ENCODE peak calls at places on chromosome 22, in eight cellular contexts. C, L, I, U, T, P, G and M are unnamed samples.

GRCh38 chr22:38289583-38290082 is 16.8 kb upstream of the TMEM184B start:
- DNase-seq in T (no peak), P (no peak), C (no peak), G (no peak), I (no peak), U (no peak), L (no peak), M (no peak)

GRCh38 chr22:37145415-37146385 is 4.0 kb downstream of the IL2RB start:
- DNase-seq in G (no peak), U (no peak), C (no peak), I (peak; percentile 73), T (no peak), L (no peak), P (no peak), M (no peak)

GRCh38 chr22:49417833-49418232 is 409.8 kb downstream of the BRD1 start:
- DNase-seq in L (no peak), U (no peak), P (peak; percentile 20), T (no peak), I (no peak), C (no peak), G (no peak), M (no peak)

GRCh38 chr22:29306830-29307657 is 594 bp downstream of the GAS2L1 start:
- DNase-seq in G (peak; percentile 82), I (peak; percentile 52), P (peak; percentile 81), L (no peak), T (peak; percentile 89), C (peak; percentile 83), U (no peak), M (peak; percentile 85)

GRCh38 chr22:29587938-29588699 is 7.2 kb upstream of the NIPSNAP1 start:
- DNase-seq in T (no peak), L (no peak), C (no peak), G (peak; percentile 94), P (peak; percentile 54), U (peak; percentile 80), I (no peak), M (no peak)

GRCh38 chr22:46122980-46123693 is 27.2 kb upstream of the PPARA start:
- DNase-seq in T (no peak), P (no peak), L (no peak), U (no peak), C (no peak), I (no peak), G (no peak), M (no peak)

GRCh38 chr22:19057999-19058491 is 64.2 kb downstream of the DGCR2 start:
- DNase-seq in C (peak; percentile 46), I (no peak), G (no peak), T (no peak), L (no peak), P (peak; percentile 35), U (no peak), M (no peak)

GRCh38 chr22:43923191-43923590 is 414 bp upstream of the PNPLA3 start:
- DNase-seq in C (no peak), G (peak; percentile 32), P (no peak), U (no peak), L (no peak), I (no peak), T (no peak), M (no peak)

GRCh38 chr22:45450931-45451651 is 37.6 kb downstream of the RIBC2 start:
- DNase-seq in U (peak; percentile 77), C (no peak), L (no peak), P (no peak), G (peak; percentile 88), T (no peak), I (no peak), M (no peak)

GRCh38 chr22:31929126-31929928 is 15.0 kb upstream of the YWHAH start:
- DNase-seq in T (no peak), I (no peak), C (no peak), P (no peak), U (no peak), G (no peak), L (no peak), M (no peak)

GRCh38 chr22:37647928-37648327 is 8.5 kb downstream of the SH3BP1 start:
- DNase-seq in G (no peak), L (no peak), T (peak; percentile 59), I (no peak), U (no peak), P (no peak), C (peak; percentile 86), M (no peak)

GRCh38 chr22:20750461-20751184 is 23.3 kb upstream of the SERPIND1 start:
- DNase-seq in T (peak; percentile 78), C (peak; percentile 69), L (no peak), P (peak; percentile 92), I (no peak), G (peak; percentile 85), U (peak; percentile 25), M (no peak)

GRCh38 chr22:40603088-40603605 is 33.4 kb downstream of the MRTFA start:
- DNase-seq in I (no peak), G (peak; percentile 74), L (no peak), P (peak; percentile 49), U (peak; percentile 43), T (no peak), C (peak; percentile 21), M (no peak)

GRCh38 chr22:38016182-38017078 is 32.1 kb upstream of the SOX10 start:
- DNase-seq in L (no peak), C (peak; percentile 80), U (no peak), G (no peak), P (no peak), I (no peak), T (no peak), M (no peak)

GRCh38 chr22:47366026-47366767 is 603.7 kb downstream of the TBC1D22A start:
- DNase-seq in C (no peak), G (no peak), I (no peak), P (peak; percentile 27), T (no peak), L (no peak), U (no peak), M (peak; percentile 19)

GRCh38 chr22:45413368-45414211 is at the start of the genes RIBC2 and SMC1B:
- DNase-seq in U (peak; percentile 83), G (peak; percentile 85), L (peak; percentile 72), I (peak; percentile 90), T (peak; percentile 71), P (no peak), C (peak; percentile 79), M (peak; percentile 75)

GRCh38 chr22:49156662-49157285 is 670.9 kb downstream of the BRD1 start:
- DNase-seq in I (peak; percentile 99), L (peak; percentile 79), C (peak; percentile 82), P (no peak), G (no peak), T (no peak), U (no peak), M (no peak)

GRCh38 chr22:33844273-33844672 is 76.0 kb downstream of the LARGE1 start:
- DNase-seq in L (no peak), T (no peak), C (no peak), G (no peak), U (no peak), P (no peak), I (no peak), M (no peak)

GRCh38 chr22:36916034-36916433 is 2.6 kb downstream of the CSF2RB start:
- DNase-seq in L (no peak), G (no peak), C (no peak), U (no peak), P (no peak), I (no peak), T (no peak), M (no peak)

GRCh38 chr22:25232301-25232700 is 12.9 kb downstream of the CRYBB2 start:
- DNase-seq in C (no peak), U (no peak), G (no peak), P (no peak), I (no peak), L (no peak), T (no peak), M (no peak)

GRCh38 chr22:41808400-41808799 is 7.9 kb downstream of the CCDC134 start:
- DNase-seq in U (no peak), I (no peak), P (no peak), T (no peak), C (no peak), G (no peak), L (no peak), M (no peak)

GRCh38 chr22:17120711-17121234 is 387 bp downstream of the TMEM121B start:
- DNase-seq in C (no peak), U (no peak), T (no peak), G (peak; percentile 16), I (no peak), L (no peak), P (no peak), M (no peak)

GRCh38 chr22:44997060-44997459 is 12.7 kb downstream of the PHF21B start:
- DNase-seq in I (no peak), T (no peak), L (no peak), G (no peak), C (no peak), P (no peak), U (no peak), M (no peak)

GRCh38 chr22:37234736-37235711 is 9.0 kb downstream of the RAC2 start:
- DNase-seq in G (no peak), T (peak; percentile 11), C (no peak), I (no peak), U (no peak), P (no peak), L (no peak), M (no peak)

GRCh38 chr22:47850644-47851151 is 1088.2 kb downstream of the TBC1D22A start:
- DNase-seq in I (peak; percentile 20), L (no peak), G (no peak), P (no peak), C (no peak), U (no peak), T (no peak), M (no peak)

GRCh38 chr22:24730864-24731263 is 43.7 kb downstream of the PIWIL3 start:
- DNase-seq in G (no peak), P (peak; percentile 55), C (no peak), I (no peak), U (no peak), T (no peak), L (no peak), M (no peak)

GRCh38 chr22:41699264-41700104 is at the start of gene MEI1:
- DNase-seq in U (no peak), G (no peak), I (no peak), L (no peak), P (no peak), C (peak; percentile 92), T (peak; percentile 88), M (peak; percentile 88)

GRCh38 chr22:46803936-46804335 is 41.5 kb downstream of the TBC1D22A start:
- DNase-seq in P (no peak), U (no peak), G (no peak), L (no peak), C (no peak), I (no peak), T (no peak), M (no peak)

GRCh38 chr22:42758929-42759629 is 38.4 kb upstream of the A4GALT start:
- DNase-seq in T (no peak), L (no peak), I (no peak), G (no peak), P (no peak), C (no peak), U (no peak), M (no peak)

GRCh38 chr22:46517255-46517761 is 20.1 kb downstream of the CELSR1 start:
- DNase-seq in C (no peak), G (no peak), I (no peak), P (no peak), L (no peak), U (no peak), T (no peak), M (peak; percentile 44)